ENCODE peak calls at places on chromosomes 6 and 20, in nine cellular contexts. One of them, this sample, is unnamed.

GRCh38 chr6:69337301-69337700 is 459.5 kb downstream of the LMBRD1 start:
- DNase-seq in AG09309: no peak
- DNase-seq in kidney tubule cell: no peak
- DNase-seq in mucosa of descending colon: no peak
- DNase-seq in COR-L47: no peak
- DNase-seq in mesendoderm: no peak
- DNase-seq in uterus: no peak
- DNase-seq in WERI-Rb-1: no peak
- DNase-seq in activated naive CD4-positive, alpha-beta T cell: no peak
- DNase-seq in this sample: no peak

GRCh38 chr6:854405-855073 is 161.6 kb upstream of the EXOC2 start:
- DNase-seq in AG09309: peak; percentile 3
- DNase-seq in kidney tubule cell: no peak
- DNase-seq in mucosa of descending colon: no peak
- DNase-seq in COR-L47: no peak
- DNase-seq in mesendoderm: no peak
- DNase-seq in uterus: no peak
- DNase-seq in WERI-Rb-1: no peak
- DNase-seq in activated naive CD4-positive, alpha-beta T cell: no peak
- DNase-seq in this sample: no peak

GRCh38 chr6:129485746-129486145 is 224.2 kb downstream of the ARHGAP18 start:
- DNase-seq in AG09309: no peak
- DNase-seq in kidney tubule cell: peak; percentile 9
- DNase-seq in mucosa of descending colon: no peak
- DNase-seq in COR-L47: no peak
- DNase-seq in mesendoderm: no peak
- DNase-seq in uterus: no peak
- DNase-seq in WERI-Rb-1: no peak
- DNase-seq in activated naive CD4-positive, alpha-beta T cell: no peak
- DNase-seq in this sample: no peak

GRCh38 chr6:148212366-148212765 is 130.3 kb upstream of the SASH1 start:
- DNase-seq in AG09309: no peak
- DNase-seq in kidney tubule cell: no peak
- DNase-seq in mucosa of descending colon: no peak
- DNase-seq in COR-L47: no peak
- DNase-seq in mesendoderm: no peak
- DNase-seq in uterus: no peak
- DNase-seq in WERI-Rb-1: no peak
- DNase-seq in activated naive CD4-positive, alpha-beta T cell: no peak
- DNase-seq in this sample: no peak

GRCh38 chr20:44070139-44070900 is 116.7 kb downstream of the JPH2 start:
- DNase-seq in AG09309: no peak
- DNase-seq in kidney tubule cell: no peak
- DNase-seq in mucosa of descending colon: no peak
- DNase-seq in COR-L47: no peak
- DNase-seq in mesendoderm: no peak
- DNase-seq in uterus: no peak
- DNase-seq in WERI-Rb-1: no peak
- DNase-seq in activated naive CD4-positive, alpha-beta T cell: no peak
- DNase-seq in this sample: no peak

GRCh38 chr6:11144393-11144829 is 32.9 kb upstream of the ERVFRD-1 start:
- DNase-seq in AG09309: peak; percentile 21
- DNase-seq in kidney tubule cell: peak; percentile 76
- DNase-seq in mucosa of descending colon: peak; percentile 92
- DNase-seq in COR-L47: peak; percentile 46
- DNase-seq in mesendoderm: peak; percentile 81
- DNase-seq in uterus: peak; percentile 77
- DNase-seq in WERI-Rb-1: peak; percentile 89
- DNase-seq in activated naive CD4-positive, alpha-beta T cell: peak; percentile 42
- DNase-seq in this sample: peak; percentile 70

GRCh38 chr6:140480852-140481251 is 1106.4 kb upstream of the CITED2 start:
- DNase-seq in AG09309: peak; percentile 54
- DNase-seq in kidney tubule cell: no peak
- DNase-seq in mucosa of descending colon: no peak
- DNase-seq in COR-L47: no peak
- DNase-seq in mesendoderm: no peak
- DNase-seq in uterus: no peak
- DNase-seq in WERI-Rb-1: no peak
- DNase-seq in activated naive CD4-positive, alpha-beta T cell: no peak
- DNase-seq in this sample: peak; percentile 16

GRCh38 chr6:106253731-106254130 is 71.8 kb downstream of the ATG5 start:
- DNase-seq in AG09309: no peak
- DNase-seq in kidney tubule cell: peak; percentile 55
- DNase-seq in mucosa of descending colon: no peak
- DNase-seq in COR-L47: no peak
- DNase-seq in mesendoderm: no peak
- DNase-seq in uterus: no peak
- DNase-seq in WERI-Rb-1: no peak
- DNase-seq in activated naive CD4-positive, alpha-beta T cell: no peak
- DNase-seq in this sample: no peak

GRCh38 chr20:21796059-21796458 is 90.6 kb downstream of the PAX1 start:
- DNase-seq in AG09309: no peak
- DNase-seq in kidney tubule cell: no peak
- DNase-seq in mucosa of descending colon: no peak
- DNase-seq in COR-L47: peak; percentile 22
- DNase-seq in mesendoderm: peak; percentile 28
- DNase-seq in uterus: no peak
- DNase-seq in WERI-Rb-1: no peak
- DNase-seq in activated naive CD4-positive, alpha-beta T cell: no peak
- DNase-seq in this sample: no peak

GRCh38 chr6:158232445-158233213 is 64.5 kb downstream of the GTF2H5 start:
- DNase-seq in AG09309: no peak
- DNase-seq in kidney tubule cell: peak; percentile 73
- DNase-seq in mucosa of descending colon: peak; percentile 66
- DNase-seq in COR-L47: peak; percentile 57
- DNase-seq in mesendoderm: peak; percentile 70
- DNase-seq in uterus: peak; percentile 60
- DNase-seq in WERI-Rb-1: peak; percentile 65
- DNase-seq in activated naive CD4-positive, alpha-beta T cell: no peak
- DNase-seq in this sample: peak; percentile 60

GRCh38 chr6:447381-448165 is 56.0 kb downstream of the IRF4 start:
- DNase-seq in AG09309: no peak
- DNase-seq in kidney tubule cell: no peak
- DNase-seq in mucosa of descending colon: no peak
- DNase-seq in COR-L47: no peak
- DNase-seq in mesendoderm: no peak
- DNase-seq in uterus: no peak
- DNase-seq in WERI-Rb-1: peak; percentile 8
- DNase-seq in activated naive CD4-positive, alpha-beta T cell: no peak
- DNase-seq in this sample: no peak

GRCh38 chr6:17212541-17213371 is 68.4 kb upstream of the RBM24 start:
- DNase-seq in AG09309: no peak
- DNase-seq in kidney tubule cell: no peak
- DNase-seq in mucosa of descending colon: peak; percentile 25
- DNase-seq in COR-L47: peak; percentile 71
- DNase-seq in mesendoderm: no peak
- DNase-seq in uterus: peak; percentile 39
- DNase-seq in WERI-Rb-1: peak; percentile 49
- DNase-seq in activated naive CD4-positive, alpha-beta T cell: no peak
- DNase-seq in this sample: peak; percentile 25

GRCh38 chr6:155850408-155850841 is 394.8 kb upstream of the NOX3 start:
- DNase-seq in AG09309: no peak
- DNase-seq in kidney tubule cell: peak; percentile 83
- DNase-seq in mucosa of descending colon: no peak
- DNase-seq in COR-L47: no peak
- DNase-seq in mesendoderm: no peak
- DNase-seq in uterus: no peak
- DNase-seq in WERI-Rb-1: no peak
- DNase-seq in activated naive CD4-positive, alpha-beta T cell: no peak
- DNase-seq in this sample: no peak

GRCh38 chr20:62583424-62583920 is 58.8 kb upstream of the SLCO4A1 start:
- DNase-seq in AG09309: no peak
- DNase-seq in kidney tubule cell: no peak
- DNase-seq in mucosa of descending colon: no peak
- DNase-seq in COR-L47: no peak
- DNase-seq in mesendoderm: peak; percentile 43
- DNase-seq in uterus: no peak
- DNase-seq in WERI-Rb-1: no peak
- DNase-seq in activated naive CD4-positive, alpha-beta T cell: no peak
- DNase-seq in this sample: no peak